ENCODE peak calls at places on chromosome 12, in six cellular contexts. J is iris pigment epithelial cell, L is AG10803, A is foreskin melanocyte, V is H7, Q is NCI-H1092 treated with DMSO at 0.1 percent for 48 hours. O is an unnamed sample.

GRCh38 chr12:113896194-113896593 is 69.9 kb downstream of the RBM19 start:
- DNase-seq in J (no peak), L (no peak), A (no peak), Q (no peak), V (peak), O (no peak)

GRCh38 chr12:79301181-79301580 is 389.6 kb downstream of the PAWR start:
- DNase-seq in Q (no peak), V (no peak), J (peak), L (no peak), A (no peak), O (no peak)

GRCh38 chr12:131264625-131265024 is 310.9 kb downstream of the ADGRD1 start:
- DNase-seq in L (no peak), A (no peak), Q (peak), J (no peak), V (no peak), O (no peak)

GRCh38 chr12:96751626-96752025 is 155.4 kb upstream of the NEDD1 start:
- DNase-seq in A (no peak), L (no peak), J (no peak), V (no peak), Q (no peak), O (no peak)

GRCh38 chr12:754238-754816 is 1.9 kb downstream of the WNK1 start:
- DNase-seq in A (peak), V (no peak), J (peak), Q (no peak), L (no peak), O (no peak)

GRCh38 chr12:130044991-130045621 is 117.2 kb upstream of the FZD10 start:
- DNase-seq in L (no peak), J (no peak), V (peak), A (no peak), Q (peak), O (no peak)

GRCh38 chr12:78571953-78572352 is 292.6 kb upstream of the SYT1 start:
- DNase-seq in L (no peak), V (no peak), J (no peak), Q (no peak), A (no peak), O (no peak)

GRCh38 chr12:52585951-52586350 is 12.3 kb upstream of the KRT74 start:
- DNase-seq in L (no peak), Q (no peak), V (no peak), A (no peak), J (no peak), O (peak)

GRCh38 chr12:25202139-25202538 is 7.1 kb downstream of the ETFRF1 start:
- DNase-seq in A (no peak), Q (no peak), V (no peak), L (no peak), J (no peak), O (no peak)

GRCh38 chr12:24244801-24245200 is 295.3 kb upstream of the SOX5 start:
- DNase-seq in A (no peak), J (no peak), V (no peak), Q (no peak), L (no peak), O (no peak)

GRCh38 chr12:14390885-14391530 is 25.5 kb downstream of the ATF7IP start:
- DNase-seq in J (no peak), A (no peak), Q (no peak), V (no peak), L (no peak), O (no peak)

GRCh38 chr12:40622246-40622838 is 69.9 kb upstream of the CNTN1 start:
- DNase-seq in L (peak), A (peak), Q (peak), J (peak), V (peak), O (no peak)

GRCh38 chr12:128168273-128168672 is 98.7 kb upstream of the TMEM132C start:
- DNase-seq in L (no peak), V (no peak), J (no peak), Q (no peak), A (no peak), O (no peak)

GRCh38 chr12:120101182-120101581 is 15.4 kb downstream of the RAB35 start:
- DNase-seq in Q (peak), L (no peak), A (no peak), V (peak), J (no peak), O (no peak)

GRCh38 chr12:68521321-68521839 is 89.3 kb upstream of the RAP1B start:
- DNase-seq in L (peak), Q (no peak), A (no peak), J (peak), V (no peak), O (no peak)